ENCODE peak calls at places on chromosomes 16 and 17, in six cellular contexts. V is HTR-8/SVneo; T is EL; X is heart left ventricle; Z is T-helper 1 cell; Q is activated CD8-positive, alpha-beta memory T cell treated with anti-CD3 and anti-CD28 coated beads for 1 hour. D is an unnamed sample.

GRCh38 chr17:32102697-32103096 is 39.6 kb upstream of the RHOT1 start:
- DNase-seq in T (peak; percentile 46), Q (no peak), X (no peak), Z (no peak), V (no peak), D (no peak)

GRCh38 chr16:70777973-70778406 is 23.0 kb downstream of the VAC14 start:
- DNase-seq in Z (no peak), V (no peak), X (no peak), T (peak; percentile 18), Q (no peak), D (no peak)

GRCh38 chr17:28949185-28950016 is 1.9 kb downstream of the PHF12 start:
- DNase-seq in V (no peak), T (peak; percentile 71), Z (peak; percentile 45), Q (peak; percentile 31), X (peak; percentile 68), D (peak; percentile 59)

GRCh38 chr16:65280988-65281530 is 159.2 kb upstream of the CDH11 start:
- DNase-seq in Q (no peak), T (no peak), X (no peak), V (no peak), Z (no peak), D (no peak)

GRCh38 chr16:86520317-86521210 is 10.2 kb downstream of the FOXF1 start:
- DNase-seq in Z (no peak), X (no peak), Q (no peak), V (no peak), T (no peak), D (no peak)

GRCh38 chr16:82605863-82606620 is 20.7 kb upstream of the CDH13 start:
- DNase-seq in X (no peak), T (no peak), Q (no peak), Z (no peak), V (no peak), D (no peak)

GRCh38 chr17:1829189-1829578 is 518 bp downstream of the SMYD4 start:
- DNase-seq in X (peak; percentile 22), Z (no peak), Q (no peak), T (peak; percentile 19), V (no peak), D (no peak)

GRCh38 chr16:55655709-55656694 is at the start of gene SLC6A2:
- DNase-seq in Q (no peak), Z (no peak), V (no peak), T (no peak), X (no peak), D (no peak)

GRCh38 chr17:40602445-40603443 is 37.5 kb upstream of the CCR7 start:
- DNase-seq in Z (peak; percentile 72), V (no peak), T (no peak), Q (no peak), X (no peak), D (peak; percentile 74)

GRCh38 chr16:12853972-12854371 is 47.4 kb upstream of the SHISA9 start:
- DNase-seq in X (no peak), T (no peak), Z (no peak), Q (no peak), V (no peak), D (no peak)

GRCh38 chr17:376936-377863 is 24.6 kb upstream of the RPH3AL start:
- DNase-seq in Q (no peak), X (no peak), V (no peak), T (no peak), Z (no peak), D (no peak)

D was measured in CD4-positive, alpha-beta memory T cell.